ENCODE peak calls at places on chromosomes 16 and 17, in six cellular contexts. V, I, J, D, N and G are unnamed samples.
A peak's percentile ranks its signal among the peaks of the same experiment; 100 is the strongest.

GRCh38 chr17:72121164-72122001 is 563 bp downstream of the SOX9 start:
- DNase-seq in I (no peak), D (peak; percentile 55), N (peak; percentile 54), J (peak; percentile 79), V (no peak), G (no peak)

GRCh38 chr16:64702415-64702814 is 419.4 kb downstream of the CDH11 start:
- DNase-seq in N (no peak), D (no peak), J (no peak), I (no peak), V (no peak), G (no peak)

GRCh38 chr17:71975998-71976649 is 144.7 kb upstream of the SOX9 start:
- DNase-seq in J (no peak), D (peak; percentile 29), I (no peak), N (no peak), V (no peak), G (no peak)

GRCh38 chr17:41647940-41648410 is 23.6 kb upstream of the KRT17 start:
- DNase-seq in I (peak; percentile 84), N (peak; percentile 95), J (peak; percentile 94), D (peak; percentile 97), V (peak; percentile 77), G (peak; percentile 90)

GRCh38 chr16:67158637-67159600 is 790 bp downstream of the TRADD start:
- DNase-seq in V (peak; percentile 80), J (peak; percentile 83), I (peak; percentile 67), D (no peak), N (peak; percentile 62), G (peak; percentile 77)

GRCh38 chr17:75891022-75891604 is 5.6 kb downstream of the TRIM65 start:
- DNase-seq in V (no peak), N (no peak), I (no peak), D (no peak), J (peak; percentile 63), G (no peak)

GRCh38 chr16:31107465-31107867 is 720 bp upstream of the BCKDK start:
- DNase-seq in I (no peak), D (no peak), J (no peak), V (no peak), N (no peak), G (no peak)

GRCh38 chr16:67562918-67563707 is 787 bp downstream of the CTCF start:
- DNase-seq in V (peak; percentile 56), D (peak; percentile 73), N (peak; percentile 81), I (peak; percentile 38), J (peak; percentile 86), G (peak; percentile 59)

GRCh38 chr16:85316321-85316919 is 204.1 kb upstream of the CIBAR2 start:
- DNase-seq in V (no peak), J (peak; percentile 81), D (peak; percentile 84), N (peak; percentile 87), I (no peak), G (peak; percentile 29)

GRCh38 chr17:79981661-79982101 is 54.0 kb downstream of the TBC1D16 start:
- DNase-seq in D (no peak), J (peak; percentile 46), V (no peak), N (no peak), I (no peak), G (no peak)

GRCh38 chr16:66811043-66811442 is 9.7 kb upstream of the TERB1 start:
- DNase-seq in D (no peak), V (no peak), N (no peak), I (no peak), J (no peak), G (no peak)

GRCh38 chr16:87561200-87562105 is 40.9 kb upstream of the JPH3 start:
- DNase-seq in V (no peak), N (no peak), D (no peak), J (no peak), I (no peak), G (no peak)

GRCh38 chr17:69222707-69223106 is 5.9 kb downstream of the ABCA10 start:
- DNase-seq in J (no peak), N (no peak), V (no peak), D (no peak), I (no peak), G (no peak)

GRCh38 chr17:65283704-65284103 is 146.5 kb downstream of the RGS9 start:
- DNase-seq in D (no peak), V (no peak), N (no peak), I (no peak), J (no peak), G (no peak)

GRCh38 chr17:5592382-5592781 is 8.1 kb upstream of the NLRP1 start:
- DNase-seq in J (no peak), I (no peak), N (peak; percentile 18), D (no peak), V (no peak), G (no peak)

GRCh38 chr16:79261461-79261860 is 339.1 kb downstream of the MAF start:
- DNase-seq in N (peak; percentile 48), V (peak; percentile 32), J (peak; percentile 70), I (peak; percentile 37), D (peak; percentile 68), G (peak; percentile 40)

GRCh38 chr16:73877148-73877547 is 419.5 kb upstream of the PSMD7 start:
- DNase-seq in J (no peak), V (no peak), N (no peak), D (no peak), I (no peak), G (no peak)

GRCh38 chr17:71276071-71276470 is 844.7 kb upstream of the SOX9 start:
- DNase-seq in J (no peak), D (no peak), I (no peak), V (no peak), N (no peak), G (no peak)

GRCh38 chr17:64662774-64663367 is 764 bp upstream of the SMURF2 start:
- DNase-seq in J (no peak), I (no peak), D (no peak), V (no peak), N (no peak), G (no peak)

GRCh38 chr17:46922804-46923635 is at the start of gene GOSR2:
- DNase-seq in N (peak; percentile 95), I (peak; percentile 84), D (peak; percentile 94), V (peak; percentile 90), J (peak; percentile 96), G (peak; percentile 87)